ENCODE peak calls at places on chromosomes 7 and 10, in seven cellular contexts. One of them, this sample, is unnamed.
A peak's percentile ranks its signal among the peaks of the same experiment; 100 is the strongest.

GRCh38 chr10:123009105-123009805 is 449 bp downstream of the ACADSB start:
- DNase-seq in HepG2: no peak
- DNase-seq in fibroblast of lung: peak; percentile 6
- DNase-seq in Peyer's patch: peak; percentile 21
- DNase-seq in OCI-LY7: peak; percentile 21
- DNase-seq in astrocyte of the spinal cord: peak; percentile 17
- DNase-seq in heart right ventricle: peak; percentile 18
- DNase-seq in this sample: peak; percentile 7

GRCh38 chr10:80409121-80409520 is 770 bp downstream of the PRXL2A start:
- DNase-seq in fibroblast of lung: no peak
- DNase-seq in heart right ventricle: no peak
- DNase-seq in astrocyte of the spinal cord: no peak
- DNase-seq in HepG2: no peak
- DNase-seq in Peyer's patch: no peak
- DNase-seq in OCI-LY7: no peak
- DNase-seq in this sample: no peak

GRCh38 chr7:111730476-111731300 is 168.4 kb upstream of the IMMP2L start:
- DNase-seq in OCI-LY7: peak; percentile 43
- DNase-seq in astrocyte of the spinal cord: no peak
- DNase-seq in fibroblast of lung: peak; percentile 23
- DNase-seq in HepG2: peak; percentile 24
- DNase-seq in Peyer's patch: no peak
- DNase-seq in heart right ventricle: no peak
- DNase-seq in this sample: peak; percentile 58

GRCh38 chr10:17460732-17461131 is 6.3 kb upstream of the ST8SIA6 start:
- DNase-seq in heart right ventricle: no peak
- DNase-seq in HepG2: no peak
- DNase-seq in OCI-LY7: no peak
- DNase-seq in astrocyte of the spinal cord: no peak
- DNase-seq in Peyer's patch: no peak
- DNase-seq in fibroblast of lung: no peak
- DNase-seq in this sample: no peak

GRCh38 chr10:70551971-70552422 is 50.5 kb downstream of the PRF1 start:
- DNase-seq in fibroblast of lung: peak; percentile 90
- DNase-seq in Peyer's patch: no peak
- DNase-seq in heart right ventricle: no peak
- DNase-seq in HepG2: peak; percentile 80
- DNase-seq in astrocyte of the spinal cord: peak; percentile 79
- DNase-seq in OCI-LY7: no peak
- DNase-seq in this sample: peak; percentile 94

GRCh38 chr7:75756340-75757297 is 15.4 kb downstream of the CCL26 start:
- DNase-seq in Peyer's patch: no peak
- DNase-seq in HepG2: peak; percentile 70
- DNase-seq in OCI-LY7: peak; percentile 62
- DNase-seq in astrocyte of the spinal cord: peak; percentile 49
- DNase-seq in heart right ventricle: no peak
- DNase-seq in fibroblast of lung: peak; percentile 24
- DNase-seq in this sample: peak; percentile 74

GRCh38 chr10:323651-324293 is 188.5 kb downstream of the ZMYND11 start:
- DNase-seq in fibroblast of lung: peak; percentile 97
- DNase-seq in heart right ventricle: peak; percentile 74
- DNase-seq in HepG2: peak; percentile 45
- DNase-seq in astrocyte of the spinal cord: peak; percentile 95
- DNase-seq in OCI-LY7: no peak
- DNase-seq in Peyer's patch: peak; percentile 80
- DNase-seq in this sample: peak; percentile 97

GRCh38 chr7:148503900-148504487 is 86.6 kb upstream of the C7orf33 start:
- DNase-seq in heart right ventricle: no peak
- DNase-seq in OCI-LY7: peak; percentile 47
- DNase-seq in fibroblast of lung: peak; percentile 10
- DNase-seq in HepG2: no peak
- DNase-seq in astrocyte of the spinal cord: peak; percentile 40
- DNase-seq in Peyer's patch: no peak
- DNase-seq in this sample: peak; percentile 60

GRCh38 chr7:91367812-91368578 is 103.8 kb downstream of the FZD1 start:
- DNase-seq in OCI-LY7: no peak
- DNase-seq in HepG2: no peak
- DNase-seq in fibroblast of lung: no peak
- DNase-seq in heart right ventricle: no peak
- DNase-seq in astrocyte of the spinal cord: no peak
- DNase-seq in Peyer's patch: no peak
- DNase-seq in this sample: no peak

GRCh38 chr10:132280646-132281074 is 27.1 kb downstream of the STK32C start:
- DNase-seq in heart right ventricle: no peak
- DNase-seq in HepG2: no peak
- DNase-seq in astrocyte of the spinal cord: no peak
- DNase-seq in Peyer's patch: no peak
- DNase-seq in fibroblast of lung: no peak
- DNase-seq in OCI-LY7: no peak
- DNase-seq in this sample: no peak

GRCh38 chr10:37704566-37704965 is 152.8 kb downstream of the ZNF248 start:
- DNase-seq in Peyer's patch: no peak
- DNase-seq in fibroblast of lung: no peak
- DNase-seq in OCI-LY7: no peak
- DNase-seq in HepG2: no peak
- DNase-seq in astrocyte of the spinal cord: no peak
- DNase-seq in heart right ventricle: no peak
- DNase-seq in this sample: no peak

GRCh38 chr10:17882557-17882956 is 69.2 kb upstream of the SLC39A12 start:
- DNase-seq in HepG2: no peak
- DNase-seq in fibroblast of lung: peak; percentile 23
- DNase-seq in heart right ventricle: no peak
- DNase-seq in OCI-LY7: no peak
- DNase-seq in Peyer's patch: no peak
- DNase-seq in astrocyte of the spinal cord: peak; percentile 71
- DNase-seq in this sample: peak; percentile 56

GRCh38 chr10:131213651-131214505 is 97.6 kb downstream of the TCERG1L start:
- DNase-seq in heart right ventricle: no peak
- DNase-seq in HepG2: no peak
- DNase-seq in fibroblast of lung: no peak
- DNase-seq in Peyer's patch: no peak
- DNase-seq in astrocyte of the spinal cord: no peak
- DNase-seq in OCI-LY7: no peak
- DNase-seq in this sample: no peak

GRCh38 chr10:87817291-87817872 is 644 bp downstream of the ATAD1 start:
- DNase-seq in fibroblast of lung: peak; percentile 9
- DNase-seq in OCI-LY7: peak; percentile 49
- DNase-seq in heart right ventricle: no peak
- DNase-seq in astrocyte of the spinal cord: peak; percentile 7
- DNase-seq in Peyer's patch: no peak
- DNase-seq in HepG2: peak; percentile 9
- DNase-seq in this sample: no peak

GRCh38 chr7:155228894-155229293 is 68.8 kb upstream of the INSIG1 start:
- DNase-seq in fibroblast of lung: no peak
- DNase-seq in HepG2: no peak
- DNase-seq in astrocyte of the spinal cord: no peak
- DNase-seq in OCI-LY7: no peak
- DNase-seq in heart right ventricle: no peak
- DNase-seq in Peyer's patch: no peak
- DNase-seq in this sample: no peak

GRCh38 chr7:155551785-155552611 is 5.6 kb upstream of the CNPY1 start:
- DNase-seq in HepG2: no peak
- DNase-seq in OCI-LY7: no peak
- DNase-seq in astrocyte of the spinal cord: no peak
- DNase-seq in fibroblast of lung: no peak
- DNase-seq in heart right ventricle: no peak
- DNase-seq in Peyer's patch: no peak
- DNase-seq in this sample: no peak

GRCh38 chr7:24700446-24701044 is 56.7 kb downstream of the GSDME start:
- DNase-seq in astrocyte of the spinal cord: peak; percentile 29
- DNase-seq in heart right ventricle: no peak
- DNase-seq in Peyer's patch: no peak
- DNase-seq in HepG2: no peak
- DNase-seq in fibroblast of lung: peak; percentile 87
- DNase-seq in OCI-LY7: no peak
- DNase-seq in this sample: peak; percentile 24

GRCh38 chr10:77348711-77349110 is 288.9 kb downstream of the KCNMA1 start:
- DNase-seq in astrocyte of the spinal cord: no peak
- DNase-seq in heart right ventricle: no peak
- DNase-seq in fibroblast of lung: peak; percentile 50
- DNase-seq in Peyer's patch: no peak
- DNase-seq in OCI-LY7: no peak
- DNase-seq in HepG2: no peak
- DNase-seq in this sample: no peak

GRCh38 chr10:59393349-59393748 is 31.0 kb upstream of the FAM13C start:
- DNase-seq in astrocyte of the spinal cord: no peak
- DNase-seq in HepG2: no peak
- DNase-seq in Peyer's patch: no peak
- DNase-seq in OCI-LY7: no peak
- DNase-seq in fibroblast of lung: peak; percentile 40
- DNase-seq in heart right ventricle: no peak
- DNase-seq in this sample: peak; percentile 59

GRCh38 chr10:98425511-98426352 is 10.8 kb upstream of the PYROXD2 start:
- DNase-seq in heart right ventricle: no peak
- DNase-seq in HepG2: peak; percentile 29
- DNase-seq in fibroblast of lung: no peak
- DNase-seq in Peyer's patch: peak; percentile 37
- DNase-seq in OCI-LY7: peak; percentile 63
- DNase-seq in astrocyte of the spinal cord: peak; percentile 18
- DNase-seq in this sample: peak; percentile 60

GRCh38 chr7:108836246-108836645 is 266.6 kb downstream of the DNAJB9 start:
- DNase-seq in HepG2: no peak
- DNase-seq in heart right ventricle: no peak
- DNase-seq in fibroblast of lung: peak; percentile 45
- DNase-seq in astrocyte of the spinal cord: peak; percentile 35
- DNase-seq in Peyer's patch: no peak
- DNase-seq in OCI-LY7: no peak
- DNase-seq in this sample: no peak

GRCh38 chr10:125982256-125982948 is 86.0 kb downstream of the FANK1 start:
- DNase-seq in HepG2: peak; percentile 41
- DNase-seq in heart right ventricle: no peak
- DNase-seq in Peyer's patch: no peak
- DNase-seq in OCI-LY7: peak; percentile 63
- DNase-seq in fibroblast of lung: peak; percentile 68
- DNase-seq in astrocyte of the spinal cord: peak; percentile 83
- DNase-seq in this sample: peak; percentile 83

GRCh38 chr7:122896509-122896908 is 10.2 kb upstream of the CADPS2 start:
- DNase-seq in heart right ventricle: no peak
- DNase-seq in astrocyte of the spinal cord: peak; percentile 7
- DNase-seq in OCI-LY7: no peak
- DNase-seq in HepG2: no peak
- DNase-seq in Peyer's patch: no peak
- DNase-seq in fibroblast of lung: no peak
- DNase-seq in this sample: peak; percentile 28
- TF ChIP-seq CTCF in heart right ventricle: no peak
- TF ChIP-seq CTCF in astrocyte of the spinal cord: peak; percentile 2
- TF ChIP-seq CTCF in OCI-LY7: no peak
- TF ChIP-seq CTCF in HepG2: no peak
- TF ChIP-seq CTCF in Peyer's patch: no peak
- TF ChIP-seq CTCF in fibroblast of lung: no peak
- TF ChIP-seq CTCF in this sample: peak; percentile 6

GRCh38 chr7:13279854-13280435 is 592.5 kb downstream of the ARL4A start:
- DNase-seq in HepG2: peak; percentile 5
- DNase-seq in OCI-LY7: peak; percentile 56
- DNase-seq in heart right ventricle: no peak
- DNase-seq in astrocyte of the spinal cord: peak; percentile 58
- DNase-seq in fibroblast of lung: peak; percentile 15
- DNase-seq in Peyer's patch: no peak
- DNase-seq in this sample: peak; percentile 46

GRCh38 chr7:13276977-13277376 is 589.5 kb downstream of the ARL4A start:
- DNase-seq in OCI-LY7: peak; percentile 2
- DNase-seq in fibroblast of lung: no peak
- DNase-seq in heart right ventricle: no peak
- DNase-seq in Peyer's patch: no peak
- DNase-seq in astrocyte of the spinal cord: peak; percentile 25
- DNase-seq in HepG2: no peak
- DNase-seq in this sample: no peak

GRCh38 chr7:13278020-13278419 is 590.6 kb downstream of the ARL4A start:
- DNase-seq in Peyer's patch: no peak
- DNase-seq in HepG2: no peak
- DNase-seq in heart right ventricle: no peak
- DNase-seq in OCI-LY7: no peak
- DNase-seq in fibroblast of lung: no peak
- DNase-seq in astrocyte of the spinal cord: no peak
- DNase-seq in this sample: no peak

GRCh38 chr7:13286916-13287315 is 599.5 kb downstream of the ARL4A start:
- DNase-seq in heart right ventricle: no peak
- DNase-seq in OCI-LY7: no peak
- DNase-seq in HepG2: no peak
- DNase-seq in fibroblast of lung: peak; percentile 47
- DNase-seq in Peyer's patch: no peak
- DNase-seq in astrocyte of the spinal cord: no peak
- DNase-seq in this sample: no peak

GRCh38 chr7:13282377-13282980 is 595.0 kb downstream of the ARL4A start:
- DNase-seq in fibroblast of lung: peak; percentile 36
- DNase-seq in Peyer's patch: no peak
- DNase-seq in astrocyte of the spinal cord: peak; percentile 58
- DNase-seq in OCI-LY7: peak; percentile 4
- DNase-seq in HepG2: no peak
- DNase-seq in heart right ventricle: no peak
- DNase-seq in this sample: peak; percentile 56
- TF ChIP-seq CTCF in fibroblast of lung: peak; percentile 42
- TF ChIP-seq CTCF in Peyer's patch: no peak
- TF ChIP-seq CTCF in astrocyte of the spinal cord: peak; percentile 64
- TF ChIP-seq CTCF in OCI-LY7: peak; percentile 47
- TF ChIP-seq CTCF in HepG2: no peak
- TF ChIP-seq CTCF in heart right ventricle: no peak
- TF ChIP-seq CTCF in this sample: peak; percentile 56

GRCh38 chr7:149788300-149788851 is 15.0 kb upstream of the ZNF467 start:
- DNase-seq in astrocyte of the spinal cord: no peak
- DNase-seq in Peyer's patch: no peak
- DNase-seq in HepG2: no peak
- DNase-seq in fibroblast of lung: no peak
- DNase-seq in heart right ventricle: peak; percentile 12
- DNase-seq in OCI-LY7: no peak
- DNase-seq in this sample: no peak

GRCh38 chr7:149789101-149789500 is 15.7 kb upstream of the ZNF467 start:
- DNase-seq in OCI-LY7: no peak
- DNase-seq in fibroblast of lung: no peak
- DNase-seq in heart right ventricle: peak; percentile 13
- DNase-seq in HepG2: no peak
- DNase-seq in astrocyte of the spinal cord: no peak
- DNase-seq in Peyer's patch: no peak
- DNase-seq in this sample: no peak

GRCh38 chr7:149785983-149786382 is 12.6 kb upstream of the ZNF467 start:
- DNase-seq in fibroblast of lung: no peak
- DNase-seq in heart right ventricle: peak; percentile 3
- DNase-seq in Peyer's patch: no peak
- DNase-seq in OCI-LY7: no peak
- DNase-seq in HepG2: no peak
- DNase-seq in astrocyte of the spinal cord: no peak
- DNase-seq in this sample: no peak

GRCh38 chr7:149785402-149785801 is 12.0 kb upstream of the ZNF467 start:
- DNase-seq in HepG2: no peak
- DNase-seq in OCI-LY7: no peak
- DNase-seq in fibroblast of lung: no peak
- DNase-seq in Peyer's patch: no peak
- DNase-seq in astrocyte of the spinal cord: no peak
- DNase-seq in heart right ventricle: no peak
- DNase-seq in this sample: no peak

GRCh38 chr7:149787428-149788299 is 14.3 kb upstream of the ZNF467 start:
- DNase-seq in Peyer's patch: no peak
- DNase-seq in heart right ventricle: peak; percentile 15
- DNase-seq in HepG2: no peak
- DNase-seq in fibroblast of lung: no peak
- DNase-seq in astrocyte of the spinal cord: no peak
- DNase-seq in OCI-LY7: no peak
- DNase-seq in this sample: no peak
- TF ChIP-seq CTCF in Peyer's patch: no peak
- TF ChIP-seq CTCF in heart right ventricle: no peak
- TF ChIP-seq CTCF in HepG2: peak; percentile 47
- TF ChIP-seq CTCF in fibroblast of lung: no peak
- TF ChIP-seq CTCF in astrocyte of the spinal cord: peak; percentile 13
- TF ChIP-seq CTCF in OCI-LY7: peak; percentile 32
- TF ChIP-seq CTCF in this sample: peak; percentile 21

GRCh38 chr7:27235387-27236052 is 7.1 kb upstream of the EVX1 start:
- DNase-seq in astrocyte of the spinal cord: no peak
- DNase-seq in heart right ventricle: peak; percentile 41
- DNase-seq in fibroblast of lung: peak; percentile 10
- DNase-seq in Peyer's patch: no peak
- DNase-seq in OCI-LY7: no peak
- DNase-seq in HepG2: peak; percentile 13
- DNase-seq in this sample: peak; percentile 34
- TF ChIP-seq CTCF in astrocyte of the spinal cord: peak; percentile 29
- TF ChIP-seq CTCF in heart right ventricle: no peak
- TF ChIP-seq CTCF in fibroblast of lung: peak; percentile 25
- TF ChIP-seq CTCF in Peyer's patch: no peak
- TF ChIP-seq CTCF in OCI-LY7: peak; percentile 11
- TF ChIP-seq CTCF in HepG2: peak; percentile 90
- TF ChIP-seq CTCF in this sample: peak; percentile 14

This sample was measured in cardiac fibroblast.